ENCODE peak calls at places on chromosomes 12 and 14, in ten cellular contexts. Y is mesothelial cell of epicardium, Q is HFF-Myc, J is keratinocyte, X is brain microvascular endothelial cell, A is AG09309, L is foreskin fibroblast, R is BJ, H is tibial nerve, T is lower leg skin. G is an unnamed sample.

GRCh38 chr12:88399811-88400210 is 180.5 kb downstream of the KITLG start:
- DNase-seq in Y (no peak), R (no peak), T (no peak), J (no peak), L (no peak), X (no peak), A (no peak), Q (no peak), H (no peak), G (no peak)

GRCh38 chr12:115598827-115599226 is 678.7 kb downstream of the MED13L start:
- DNase-seq in A (no peak), J (no peak), L (no peak), Q (no peak), R (no peak), T (no peak), X (no peak), Y (no peak), H (no peak), G (peak; percentile 25)

GRCh38 chr14:101926085-101926484 is 38.3 kb upstream of the DYNC1H1 start:
- DNase-seq in H (no peak), Y (no peak), X (no peak), Q (no peak), J (no peak), R (no peak), L (no peak), T (no peak), A (no peak), G (no peak)

GRCh38 chr12:51951843-51952722 is 584 bp downstream of the ACVR1B start:
- DNase-seq in J (no peak), Y (peak; percentile 44), R (no peak), H (peak; percentile 25), L (no peak), A (no peak), Q (no peak), T (peak; percentile 88), X (no peak), G (no peak)

GRCh38 chr12:6638305-6638704 is 2.5 kb upstream of the LPAR5 start:
- DNase-seq in H (no peak), Q (no peak), Y (no peak), R (no peak), J (no peak), A (no peak), L (no peak), T (no peak), X (no peak), G (no peak)

GRCh38 chr12:96327889-96328288 is 72.3 kb downstream of the CDK17 start:
- DNase-seq in R (no peak), L (no peak), X (no peak), T (no peak), J (no peak), H (no peak), A (no peak), Q (no peak), Y (no peak), G (no peak)

GRCh38 chr12:126107659-126108058 is 1042.4 kb downstream of the AACS start:
- DNase-seq in H (no peak), Q (no peak), R (no peak), T (no peak), J (no peak), L (no peak), A (no peak), X (no peak), Y (no peak), G (no peak)

GRCh38 chr12:117564885-117565284 is 203.5 kb upstream of the NOS1 start:
- DNase-seq in L (no peak), H (no peak), T (no peak), A (no peak), R (no peak), X (no peak), Y (no peak), J (no peak), Q (no peak), G (no peak)

GRCh38 chr14:41830679-41831078 is 224.0 kb downstream of the LRFN5 start:
- DNase-seq in R (no peak), J (no peak), A (peak; percentile 10), Q (no peak), L (peak; percentile 4), Y (no peak), X (no peak), T (no peak), H (no peak), G (peak; percentile 63)

GRCh38 chr12:100404769-100405407 is 48.0 kb downstream of the SLC17A8 start:
- DNase-seq in H (no peak), Q (peak; percentile 41), Y (no peak), J (no peak), A (peak; percentile 1), X (peak; percentile 41), L (peak; percentile 8), R (no peak), T (peak; percentile 43), G (peak; percentile 67)

GRCh38 chr12:56922032-56922431 is 12.2 kb downstream of the SDR9C7 start:
- DNase-seq in T (no peak), L (no peak), J (no peak), R (no peak), X (no peak), Y (no peak), Q (no peak), A (no peak), H (no peak), G (no peak)

GRCh38 chr14:103057028-103057371 is 349 bp downstream of the CDC42BPB start:
- DNase-seq in Q (no peak), J (no peak), A (no peak), H (no peak), Y (peak; percentile 54), R (no peak), T (no peak), X (no peak), L (no peak), G (no peak)

GRCh38 chr12:89225808-89226368 is 126.4 kb downstream of the DUSP6 start:
- DNase-seq in T (no peak), H (peak; percentile 8), A (peak; percentile 81), J (peak; percentile 90), L (peak; percentile 90), Y (no peak), R (peak; percentile 76), X (peak; percentile 64), Q (peak; percentile 44), G (peak; percentile 97)

GRCh38 chr12:96906498-96906848 is 584 bp upstream of the NEDD1 start:
- DNase-seq in X (no peak), L (peak; percentile 7), Y (no peak), R (no peak), T (no peak), Q (no peak), A (no peak), H (no peak), J (no peak), G (no peak)

GRCh38 chr14:102822311-102822863 is 45.1 kb downstream of the TRAF3 start:
- DNase-seq in Q (no peak), T (no peak), J (no peak), L (no peak), R (no peak), Y (no peak), X (no peak), A (no peak), H (no peak), G (peak; percentile 64)

DNA sequence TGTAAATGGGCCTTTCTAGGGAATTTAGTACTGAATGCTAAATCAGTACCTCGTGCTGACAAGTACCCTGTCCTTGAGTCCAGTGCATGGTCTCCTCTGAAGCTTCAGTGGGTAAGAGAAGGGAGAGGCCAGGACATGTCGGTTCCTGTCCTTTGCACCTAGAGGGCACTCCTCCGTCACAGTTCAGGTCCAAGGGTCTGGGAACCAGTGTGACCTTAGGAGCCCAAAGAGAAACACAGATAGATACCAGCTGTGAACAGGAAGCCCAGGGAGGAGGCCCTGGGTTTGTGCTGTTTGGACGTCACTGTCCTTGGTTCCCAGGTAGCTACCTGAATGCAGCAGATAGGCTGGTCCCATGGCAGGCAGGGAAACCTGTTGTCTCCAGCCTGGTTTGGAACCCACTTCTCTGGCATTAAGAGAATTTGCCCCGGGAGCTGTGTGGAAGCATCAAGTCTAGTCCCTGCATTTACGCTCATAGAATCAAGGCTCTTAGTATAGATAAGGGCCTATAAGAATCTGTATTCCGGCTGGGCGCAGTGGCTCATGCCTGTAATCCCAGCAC is 3.9 kb upstream of the FGF23 start:
- DNase-seq in A (no peak), R (no peak), J (no peak), Y (no peak), Q (no peak), X (no peak), L (no peak), T (no peak), H (no peak), G (no peak)
- TF ChIP-seq CTCF in A (no peak), R (no peak), J (no peak), Y (no peak), Q (no peak), X (no peak), L (no peak), T (no peak), H (no peak), G (no peak)

GRCh38 chr14:88737245-88737644 is 55.5 kb downstream of the EML5 start:
- DNase-seq in T (no peak), Y (no peak), Q (no peak), R (no peak), H (no peak), J (no peak), L (no peak), A (no peak), X (no peak), G (no peak)
- TF ChIP-seq CTCF in T (no peak), Y (no peak), Q (no peak), R (no peak), H (no peak), J (no peak), L (no peak), A (no peak), X (no peak), G (no peak)

GRCh38 chr12:16962889-16963288 is 356.9 kb upstream of the LMO3 start:
- DNase-seq in J (no peak), R (no peak), X (no peak), Q (no peak), L (no peak), H (no peak), Y (no peak), A (no peak), T (no peak), G (no peak)
- TF ChIP-seq CTCF in J (no peak), R (no peak), X (no peak), Q (no peak), L (no peak), H (no peak), Y (no peak), A (no peak), T (no peak), G (no peak)

GRCh38 chr14:87332001-87332400 is 661.0 kb downstream of the GALC start:
- DNase-seq in Y (no peak), A (no peak), X (no peak), T (no peak), R (peak; percentile 29), Q (peak; percentile 30), L (peak; percentile 6), J (peak; percentile 48), H (no peak), G (peak; percentile 80)

DNA sequence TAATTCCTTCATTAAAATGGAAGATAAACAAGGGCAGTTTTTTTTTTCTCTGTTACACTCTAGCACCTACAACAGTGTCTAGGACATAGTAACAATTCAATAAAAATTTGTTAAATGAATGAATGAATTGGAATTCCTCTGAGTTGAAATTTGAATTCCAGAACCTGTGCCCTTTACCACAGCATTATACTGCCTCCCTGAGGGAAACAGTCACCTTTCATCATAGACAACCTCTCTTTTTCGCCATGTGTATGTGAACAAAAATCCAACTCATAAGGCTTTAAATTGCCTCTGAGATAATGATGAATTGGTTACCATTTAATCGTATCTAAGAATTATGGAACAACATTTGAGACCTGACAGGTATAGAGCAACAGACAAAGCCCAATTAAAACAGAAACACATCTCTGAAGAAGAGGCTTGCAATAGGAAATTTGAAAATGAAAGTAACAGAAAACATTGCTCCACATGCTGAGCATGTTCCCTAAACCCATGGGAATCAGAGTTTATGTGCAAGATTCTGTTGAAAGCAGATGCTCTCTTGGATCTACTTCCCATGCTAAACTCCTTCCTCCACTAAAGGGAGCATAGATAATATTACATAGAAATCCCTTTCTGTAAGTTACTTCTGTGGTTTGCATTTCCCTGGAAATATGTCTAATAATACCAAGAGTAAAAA is 657.8 kb downstream of the GALC start:
- DNase-seq in H (no peak), T (no peak), X (no peak), Y (no peak), J (no peak), Q (no peak), R (no peak), L (no peak), A (no peak), G (peak; percentile 49)
- TF ChIP-seq CTCF in H (no peak), T (no peak), X (no peak), Y (no peak), J (peak; percentile 29), Q (no peak), R (no peak), L (no peak), A (no peak), G (peak; percentile 14)